ENCODE peak calls at places on chromosomes 1 and 21, in four cellular contexts. Y, W, C and F are unnamed samples.

GRCh38 chr1:203072911-203073310 is 12.9 kb downstream of the MYOG start:
- DNase-seq in Y (no peak), C (no peak), W (no peak), F (no peak)

GRCh38 chr1:236030572-236030971 is 34.3 kb downstream of the NID1 start:
- DNase-seq in Y (no peak), C (no peak), W (no peak), F (no peak)

GRCh38 chr1:2241820-2242219 is 13.7 kb downstream of the SKI start:
- DNase-seq in W (no peak), Y (no peak), C (peak), F (peak)

GRCh38 chr1:41955461-41956159 is 36.9 kb upstream of the HIVEP3 start:
- DNase-seq in W (no peak), C (no peak), Y (no peak), F (no peak)

GRCh38 chr1:206568256-206568655 is 44.0 kb downstream of the EIF2D start:
- DNase-seq in Y (no peak), C (no peak), W (no peak), F (no peak)

GRCh38 chr1:8226747-8227146 is 91.2 kb upstream of the SLC45A1 start:
- DNase-seq in W (no peak), Y (no peak), C (no peak), F (no peak)

GRCh38 chr1:30378991-30379581 is 344.3 kb downstream of the MATN1 start:
- DNase-seq in W (no peak), Y (no peak), C (no peak), F (no peak)

GRCh38 chr1:57424231-57425027 is 569 bp upstream of the DAB1 start:
- DNase-seq in W (peak), Y (no peak), C (peak), F (peak)

GRCh38 chr1:205301220-205301821 is 20.2 kb downstream of the NUAK2 start:
- DNase-seq in Y (no peak), W (peak), C (peak), F (no peak)

GRCh38 chr1:16055613-16056520 is 12.3 kb downstream of the CLCNKB start:
- DNase-seq in Y (peak), W (peak), C (peak), F (peak)

GRCh38 chr1:199780948-199781347 is 246.6 kb upstream of the NR5A2 start:
- DNase-seq in C (no peak), Y (no peak), W (no peak), F (no peak)

GRCh38 chr1:237932806-237933205 is 42.1 kb upstream of the ZP4 start:
- DNase-seq in W (no peak), Y (no peak), C (no peak), F (no peak)

GRCh38 chr1:239603530-239603929 is 217.2 kb downstream of the CHRM3 start:
- DNase-seq in W (no peak), Y (no peak), C (no peak), F (no peak)

GRCh38 chr1:156684227-156684782 is 7.1 kb upstream of the NES start:
- DNase-seq in Y (no peak), W (no peak), C (no peak), F (no peak)

GRCh38 chr1:42319871-42320484 is 15.1 kb downstream of the FOXJ3 start:
- DNase-seq in C (no peak), Y (peak), W (no peak), F (no peak)

GRCh38 chr1:58718435-58718834 is 18.6 kb upstream of the MYSM1 start:
- DNase-seq in W (no peak), Y (no peak), C (no peak), F (no peak)

GRCh38 chr1:68221971-68222355 is 10.4 kb downstream of the WLS start:
- DNase-seq in C (no peak), Y (no peak), W (no peak), F (no peak)

GRCh38 chr1:152244576-152244975 is 20.6 kb upstream of the HRNR start:
- DNase-seq in W (no peak), Y (no peak), C (no peak), F (no peak)

GRCh38 chr21:46457801-46458314 is 833 bp upstream of the DIP2A start:
- DNase-seq in W (peak), Y (peak), C (no peak), F (peak)

GRCh38 chr1:156114919-156115513 is 505 bp downstream of the LMNA start:
- DNase-seq in Y (no peak), C (no peak), W (peak), F (peak)

GRCh38 chr1:59244891-59245290 is 52.0 kb upstream of the FGGY start:
- DNase-seq in W (no peak), Y (no peak), C (no peak), F (no peak)

GRCh38 chr1:214438059-214438458 is 113.3 kb downstream of the PTPN14 start:
- DNase-seq in C (peak), Y (no peak), W (no peak), F (peak)